ENCODE peak calls at places on chromosomes 16 and 17, in six cellular contexts. T is central memory CD4-positive, alpha-beta T cell; U is T-helper 17 cell; W is Kasumi-1; O is psoas muscle; N is activated CD4-positive, alpha-beta T cell treated with anti-CD3 and anti-CD28 coated beads, Interleukin-2, amount 10 ng/mL, durations not matched to agents 7 days and 5 days. B is an unnamed sample.

GRCh38 chr16:81996664-81997529 is 14.4 kb downstream of the SDR42E1 start:
- DNase-seq in O (no peak), N (no peak), U (no peak), T (no peak), W (peak), B (no peak)

GRCh38 chr16:1379054-1379862 is 27.5 kb downstream of the GNPTG start:
- DNase-seq in T (peak), N (peak), W (peak), O (peak), U (peak), B (peak)

GRCh38 chr17:17849147-17849820 is 12.5 kb upstream of the SREBF1 start:
- DNase-seq in N (peak), W (no peak), O (peak), T (peak), U (peak), B (peak)

GRCh38 chr16:88377961-88378360 is 4.8 kb upstream of the ZNF469 start:
- DNase-seq in T (no peak), O (no peak), U (no peak), N (no peak), W (no peak), B (no peak)

GRCh38 chr17:48617515-48618365 is 2.6 kb upstream of the HOXB8 start:
- DNase-seq in T (no peak), O (no peak), W (no peak), N (no peak), U (no peak), B (no peak)

GRCh38 chr17:27623578-27623977 is 7.4 kb upstream of the LGALS9 start:
- DNase-seq in U (no peak), N (no peak), O (no peak), T (no peak), W (no peak), B (no peak)

GRCh38 chr17:4509402-4509801 is 10.7 kb downstream of the SPNS2 start:
- DNase-seq in W (no peak), T (no peak), O (no peak), U (no peak), N (peak), B (no peak)

GRCh38 chr17:7060165-7060890 is 16.4 kb upstream of the SLC16A11 start:
- DNase-seq in U (no peak), T (no peak), W (no peak), O (no peak), N (no peak), B (no peak)

GRCh38 chr17:6070280-6070894 is at the start of gene WSCD1:
- DNase-seq in N (no peak), U (no peak), W (no peak), T (no peak), O (peak), B (no peak)

GRCh38 chr16:52756812-52757517 is 210.0 kb upstream of the TOX3 start:
- DNase-seq in U (no peak), W (no peak), N (no peak), T (no peak), O (no peak), B (no peak)

GRCh38 chr16:87435399-87436224 is 43.5 kb downstream of the MAP1LC3B start:
- DNase-seq in W (no peak), N (no peak), O (peak), U (no peak), T (no peak), B (no peak)

B was measured in CD4-positive, CD25-positive, alpha-beta regulatory T cell.